ENCODE peak calls at places on chromosomes 1 and 21, in six cellular contexts. X is OCI-LY7, E is upper lobe of right lung, N is Kasumi-1, W is GM13977, U is stomach. D is an unnamed sample.

GRCh38 chr1:25695066-25695990 is 78.7 kb downstream of the MAN1C1 start:
- DNase-seq in X (no peak), E (peak), N (no peak), W (no peak), U (peak), D (no peak)

GRCh38 chr1:176692431-176692830 is 229.5 kb downstream of the PAPPA2 start:
- DNase-seq in X (no peak), E (no peak), N (no peak), W (no peak), U (no peak), D (no peak)

GRCh38 chr21:35329940-35330670 is 281.0 kb upstream of the RUNX1 start:
- DNase-seq in X (no peak), E (no peak), N (no peak), W (no peak), U (no peak), D (no peak)

GRCh38 chr1:70220517-70221240 is 501 bp upstream of the SRSF11 start:
- DNase-seq in X (no peak), E (no peak), N (no peak), W (no peak), U (no peak), D (no peak)

GRCh38 chr1:207838156-207839082 is 72.5 kb downstream of the CD34 start:
- DNase-seq in X (no peak), E (no peak), N (no peak), W (no peak), U (peak), D (no peak)

GRCh38 chr21:45875416-45875760 is 106.2 kb upstream of the COL6A1 start:
- DNase-seq in X (no peak), E (no peak), N (no peak), W (no peak), U (no peak), D (no peak)

GRCh38 chr1:206503591-206504362 is 3.6 kb upstream of the RASSF5 start:
- DNase-seq in X (no peak), E (no peak), N (peak), W (peak), U (no peak), D (no peak)

GRCh38 chr1:224392411-224393249 is 36.0 kb downstream of the CNIH4 start:
- DNase-seq in X (no peak), E (no peak), N (no peak), W (no peak), U (no peak), D (no peak)

GRCh38 chr1:182617734-182618288 is 13.6 kb upstream of the RGS16 start:
- DNase-seq in X (no peak), E (no peak), N (no peak), W (no peak), U (no peak), D (no peak)

GRCh38 chr1:5888606-5889211 is 103.5 kb downstream of the NPHP4 start:
- DNase-seq in X (no peak), E (no peak), N (no peak), W (no peak), U (no peak), D (no peak)

D was measured in progenitor cell of endocrine pancreas.